ENCODE peak calls at places on chromosomes 13 and 19, in six cellular contexts. Z, G, F, A, C and V are unnamed samples.

GRCh38 chr19:46241676-46242075 is 12.1 kb downstream of the IGFL1 start:
- DNase-seq in G (no peak), Z (no peak), F (no peak), A (peak; percentile 13), C (no peak), V (no peak)

GRCh38 chr19:1098177-1099051 is 3.2 kb upstream of the POLR2E start:
- DNase-seq in Z (no peak), F (no peak), A (peak; percentile 92), G (peak; percentile 93), C (no peak), V (no peak)

GRCh38 chr19:55867101-55867500 is 30.8 kb downstream of the NLRP4 start:
- DNase-seq in A (no peak), C (no peak), Z (no peak), G (no peak), F (no peak), V (no peak)

GRCh38 chr19:33727331-33728028 is 69.2 kb upstream of the KCTD15 start:
- DNase-seq in F (no peak), A (no peak), Z (no peak), G (no peak), C (no peak), V (no peak)

GRCh38 chr19:16514383-16515019 is 18.3 kb downstream of the C19orf44 start:
- DNase-seq in A (no peak), Z (no peak), F (no peak), C (no peak), G (no peak), V (no peak)

GRCh38 chr13:62320129-62320724 is 904.6 kb upstream of the PCDH20 start:
- DNase-seq in F (no peak), G (no peak), Z (no peak), A (peak; percentile 16), C (no peak), V (no peak)

GRCh38 chr13:69619651-69620050 is 488.0 kb upstream of the ATXN8OS start:
- DNase-seq in C (no peak), F (no peak), Z (no peak), A (no peak), G (no peak), V (no peak)

GRCh38 chr13:100438059-100438788 is 150.4 kb downstream of the GGACT start:
- DNase-seq in Z (no peak), C (no peak), G (no peak), F (no peak), A (no peak), V (no peak)

GRCh38 chr13:98315466-98315865 is 138.4 kb upstream of the RNF113B start:
- DNase-seq in F (no peak), Z (no peak), A (no peak), G (no peak), C (no peak), V (no peak)

GRCh38 chr19:8576273-8576993 is 809 bp downstream of the MYO1F start:
- DNase-seq in F (no peak), Z (no peak), C (no peak), A (peak; percentile 69), G (peak; percentile 33), V (no peak)

GRCh38 chr19:1076951-1077350 is 10.0 kb downstream of the ARHGAP45 start:
- DNase-seq in A (peak; percentile 90), C (peak; percentile 92), G (no peak), F (peak; percentile 89), Z (peak; percentile 90), V (no peak)

GRCh38 chr13:46614582-46614981 is 61.6 kb downstream of the LRCH1 start:
- DNase-seq in G (no peak), F (no peak), Z (no peak), A (no peak), C (no peak), V (peak; percentile 66)

GRCh38 chr13:111480976-111481375 is 160.5 kb downstream of the TEX29 start:
- DNase-seq in F (no peak), Z (no peak), G (no peak), A (no peak), C (no peak), V (no peak)

GRCh38 chr19:39470724-39471339 is 9.8 kb upstream of the TIMM50 start:
- DNase-seq in F (no peak), C (no peak), A (no peak), Z (no peak), G (no peak), V (no peak)

GRCh38 chr19:48461982-48462655 is 6.7 kb downstream of the KCNJ14 start:
- DNase-seq in Z (no peak), G (no peak), C (no peak), A (no peak), F (no peak), V (no peak)

GRCh38 chr13:72523049-72523448 is 204.4 kb downstream of the MZT1 start:
- DNase-seq in F (no peak), A (no peak), C (no peak), G (no peak), Z (no peak), V (no peak)